ENCODE peak calls at places on chromosomes 5 and 9, in nine cellular contexts. M is activated T-helper 1 cell treated with anti-CD3 and anti-CD28 coated beads, Interleukin-12 subunit alpha, Interleukin-12 subunit beta, Interleukin-2, Interleukin-4 antibody, amounts not matched to agents 30 ng/mL and 10 ng/mL and 1 ng/mL, durations not matched to agents 14 hours and 24 hours and 36 hours; Y is uterus; J is HEK293T; H is stromal cell of bone marrow; S is activated CD8-positive, alpha-beta T cell treated with anti-CD3 and anti-CD28 coated beads, Interleukin-2, amount 10 ng/mL, durations not matched to agents 7 days and 5 days; T is NCI-H524; A is NCI-H510A treated with DMSO at 0.1 percent for 48 hours; K is HTR-8/SVneo. O is an unnamed sample.

GRCh38 chr5:40429258-40430111 is 250.2 kb upstream of the PTGER4 start:
- DNase-seq in S (no peak), K (no peak), T (no peak), H (no peak), J (no peak), A (no peak), Y (no peak), M (no peak), O (no peak)

GRCh38 chr9:137046094-137046787 is at the start of gene NPDC1:
- DNase-seq in A (peak; percentile 89), H (no peak), S (peak; percentile 89), Y (peak; percentile 64), J (peak; percentile 93), M (peak; percentile 81), T (peak; percentile 61), K (peak; percentile 81), O (peak; percentile 86)

GRCh38 chr9:133127340-133127981 is 6.4 kb upstream of the RALGDS start:
- DNase-seq in S (peak; percentile 42), T (no peak), H (no peak), Y (peak; percentile 65), M (no peak), A (no peak), J (no peak), K (no peak), O (no peak)

GRCh38 chr5:112628219-112628618 is 109.5 kb upstream of the APC start:
- DNase-seq in S (no peak), H (no peak), T (peak; percentile 20), Y (no peak), A (no peak), K (no peak), J (peak; percentile 18), M (no peak), O (peak; percentile 27)

GRCh38 chr5:138450971-138451370 is 12.1 kb downstream of the REEP2 start:
- DNase-seq in S (no peak), H (no peak), J (no peak), T (no peak), Y (no peak), A (no peak), M (no peak), K (no peak), O (no peak)

GRCh38 chr5:148840531-148840930 is 14.1 kb downstream of the ADRB2 start:
- DNase-seq in H (no peak), Y (no peak), M (no peak), A (no peak), T (no peak), S (no peak), J (no peak), K (no peak), O (no peak)

GRCh38 chr5:157672976-157673375 is 1.6 kb downstream of the C5orf52 start:
- DNase-seq in M (no peak), T (no peak), K (no peak), A (no peak), J (no peak), S (no peak), H (no peak), Y (no peak), O (no peak)

GRCh38 chr5:100776244-100776643 is 126.8 kb downstream of the ST8SIA4 start:
- DNase-seq in A (no peak), T (no peak), H (no peak), S (no peak), M (no peak), K (no peak), Y (no peak), J (no peak), O (no peak)

GRCh38 chr5:32531885-32532520 is 53.4 kb upstream of the SUB1 start:
- DNase-seq in Y (no peak), K (peak; percentile 57), H (no peak), T (peak; percentile 26), A (no peak), M (peak; percentile 66), S (peak; percentile 38), J (no peak), O (peak; percentile 75)

GRCh38 chr9:5442400-5443011 is 4.8 kb upstream of the PLGRKT start:
- DNase-seq in S (peak; percentile 57), H (peak; percentile 47), K (peak; percentile 33), J (peak; percentile 18), Y (no peak), T (peak; percentile 28), M (no peak), A (peak; percentile 3), O (peak; percentile 55)

GRCh38 chr9:133114451-133114885 is 6.6 kb downstream of the RALGDS start:
- DNase-seq in A (peak; percentile 39), M (no peak), H (no peak), T (peak; percentile 55), J (no peak), K (no peak), Y (peak; percentile 14), S (no peak), O (peak; percentile 92)

GRCh38 chr9:124022201-124023121 is 10.9 kb downstream of the LHX2 start:
- DNase-seq in M (no peak), H (no peak), T (no peak), Y (no peak), A (no peak), J (no peak), S (no peak), K (no peak), O (no peak)

GRCh38 chr5:152051499-152052454 is 127.1 kb upstream of the GLRA1 start:
- DNase-seq in S (no peak), Y (no peak), A (no peak), H (no peak), M (no peak), T (no peak), K (no peak), J (peak; percentile 9), O (no peak)